ENCODE peak calls at places on chromosomes 4 and X, in nine cellular contexts. One of them, this sample, is unnamed.

GRCh38 chr4:119744580-119744979 is 116.0 kb upstream of the PDE5A start:
- DNase-seq in hepatocyte: no peak
- DNase-seq in RWPE1: no peak
- DNase-seq in tibial artery: no peak
- DNase-seq in AG09309: no peak
- DNase-seq in AG04449: no peak
- DNase-seq in activated CD8-positive, alpha-beta T cell treated with anti-CD3 and anti-CD28 coated beads for 36 hours: no peak
- DNase-seq in progenitor cell of endocrine pancreas: no peak
- DNase-seq in cardiac muscle cell: no peak
- DNase-seq in this sample: no peak

GRCh38 chr4:4507403-4507802 is 34.4 kb downstream of the STX18 start:
- DNase-seq in AG09309: no peak
- DNase-seq in AG04449: no peak
- DNase-seq in RWPE1: no peak
- DNase-seq in progenitor cell of endocrine pancreas: no peak
- DNase-seq in activated CD8-positive, alpha-beta T cell treated with anti-CD3 and anti-CD28 coated beads for 36 hours: no peak
- DNase-seq in hepatocyte: no peak
- DNase-seq in cardiac muscle cell: no peak
- DNase-seq in tibial artery: no peak
- DNase-seq in this sample: no peak

GRCh38 chr4:76752911-76753494 is 144.9 kb downstream of the SOWAHB start:
- DNase-seq in RWPE1: peak
- DNase-seq in AG09309: peak
- DNase-seq in cardiac muscle cell: no peak
- DNase-seq in activated CD8-positive, alpha-beta T cell treated with anti-CD3 and anti-CD28 coated beads for 36 hours: no peak
- DNase-seq in AG04449: peak
- DNase-seq in hepatocyte: peak
- DNase-seq in progenitor cell of endocrine pancreas: no peak
- DNase-seq in tibial artery: peak
- DNase-seq in this sample: no peak

GRCh38 chr4:7434766-7435150 is at the start of gene PSAPL1:
- DNase-seq in activated CD8-positive, alpha-beta T cell treated with anti-CD3 and anti-CD28 coated beads for 36 hours: peak
- DNase-seq in AG04449: no peak
- DNase-seq in AG09309: no peak
- DNase-seq in hepatocyte: peak
- DNase-seq in cardiac muscle cell: peak
- DNase-seq in RWPE1: peak
- DNase-seq in tibial artery: no peak
- DNase-seq in progenitor cell of endocrine pancreas: no peak
- DNase-seq in this sample: no peak

GRCh38 chr4:23648846-23649596 is 240.8 kb downstream of the PPARGC1A start:
- DNase-seq in RWPE1: no peak
- DNase-seq in AG04449: no peak
- DNase-seq in AG09309: no peak
- DNase-seq in cardiac muscle cell: no peak
- DNase-seq in hepatocyte: no peak
- DNase-seq in tibial artery: no peak
- DNase-seq in progenitor cell of endocrine pancreas: no peak
- DNase-seq in activated CD8-positive, alpha-beta T cell treated with anti-CD3 and anti-CD28 coated beads for 36 hours: no peak
- DNase-seq in this sample: no peak

GRCh38 chr4:35538807-35539206 is 705.5 kb downstream of the ARAP2 start:
- DNase-seq in cardiac muscle cell: no peak
- DNase-seq in activated CD8-positive, alpha-beta T cell treated with anti-CD3 and anti-CD28 coated beads for 36 hours: no peak
- DNase-seq in RWPE1: no peak
- DNase-seq in hepatocyte: no peak
- DNase-seq in progenitor cell of endocrine pancreas: no peak
- DNase-seq in tibial artery: no peak
- DNase-seq in AG04449: no peak
- DNase-seq in AG09309: no peak
- DNase-seq in this sample: no peak

GRCh38 chr4:41967392-41967791 is 14.2 kb upstream of the DCAF4L1 start:
- DNase-seq in activated CD8-positive, alpha-beta T cell treated with anti-CD3 and anti-CD28 coated beads for 36 hours: no peak
- DNase-seq in cardiac muscle cell: no peak
- DNase-seq in hepatocyte: no peak
- DNase-seq in progenitor cell of endocrine pancreas: no peak
- DNase-seq in RWPE1: no peak
- DNase-seq in AG09309: no peak
- DNase-seq in AG04449: no peak
- DNase-seq in tibial artery: no peak
- DNase-seq in this sample: no peak

GRCh38 chr4:52728877-52729276 is 22.3 kb downstream of the ERVMER34-1 start:
- DNase-seq in cardiac muscle cell: no peak
- DNase-seq in AG04449: no peak
- DNase-seq in AG09309: no peak
- DNase-seq in tibial artery: no peak
- DNase-seq in hepatocyte: no peak
- DNase-seq in progenitor cell of endocrine pancreas: no peak
- DNase-seq in RWPE1: no peak
- DNase-seq in activated CD8-positive, alpha-beta T cell treated with anti-CD3 and anti-CD28 coated beads for 36 hours: no peak
- DNase-seq in this sample: no peak

GRCh38 chrX:153993079-153993478 is 20.5 kb downstream of the TMEM187 start:
- DNase-seq in hepatocyte: no peak
- DNase-seq in cardiac muscle cell: no peak
- DNase-seq in RWPE1: no peak
- DNase-seq in activated CD8-positive, alpha-beta T cell treated with anti-CD3 and anti-CD28 coated beads for 36 hours: no peak
- DNase-seq in progenitor cell of endocrine pancreas: no peak
- DNase-seq in AG04449: no peak
- DNase-seq in tibial artery: no peak
- DNase-seq in AG09309: no peak
- DNase-seq in this sample: no peak

GRCh38 chr4:38209654-38210053 is 249.5 kb downstream of the PTTG2 start:
- DNase-seq in tibial artery: no peak
- DNase-seq in progenitor cell of endocrine pancreas: no peak
- DNase-seq in RWPE1: no peak
- DNase-seq in hepatocyte: no peak
- DNase-seq in AG04449: no peak
- DNase-seq in cardiac muscle cell: no peak
- DNase-seq in AG09309: no peak
- DNase-seq in activated CD8-positive, alpha-beta T cell treated with anti-CD3 and anti-CD28 coated beads for 36 hours: no peak
- DNase-seq in this sample: no peak

GRCh38 chr4:25743971-25744370 is 88.3 kb downstream of the SLC34A2 start:
- DNase-seq in activated CD8-positive, alpha-beta T cell treated with anti-CD3 and anti-CD28 coated beads for 36 hours: no peak
- DNase-seq in AG09309: no peak
- DNase-seq in tibial artery: no peak
- DNase-seq in AG04449: no peak
- DNase-seq in hepatocyte: no peak
- DNase-seq in cardiac muscle cell: no peak
- DNase-seq in RWPE1: no peak
- DNase-seq in progenitor cell of endocrine pancreas: no peak
- DNase-seq in this sample: no peak

GRCh38 chrX:73563740-73564073 is 710 bp downstream of the CHIC1 start:
- DNase-seq in AG04449: no peak
- DNase-seq in AG09309: no peak
- DNase-seq in RWPE1: no peak
- DNase-seq in progenitor cell of endocrine pancreas: no peak
- DNase-seq in tibial artery: no peak
- DNase-seq in cardiac muscle cell: no peak
- DNase-seq in activated CD8-positive, alpha-beta T cell treated with anti-CD3 and anti-CD28 coated beads for 36 hours: no peak
- DNase-seq in hepatocyte: no peak
- DNase-seq in this sample: no peak

GRCh38 chr4:86991998-86992397 is 57.2 kb downstream of the AFF1 start:
- DNase-seq in tibial artery: no peak
- DNase-seq in progenitor cell of endocrine pancreas: no peak
- DNase-seq in RWPE1: no peak
- DNase-seq in cardiac muscle cell: no peak
- DNase-seq in AG09309: no peak
- DNase-seq in hepatocyte: no peak
- DNase-seq in activated CD8-positive, alpha-beta T cell treated with anti-CD3 and anti-CD28 coated beads for 36 hours: no peak
- DNase-seq in AG04449: no peak
- DNase-seq in this sample: no peak

GRCh38 chr4:37389967-37390580 is 145.5 kb downstream of the NWD2 start:
- DNase-seq in AG04449: no peak
- DNase-seq in cardiac muscle cell: peak
- DNase-seq in activated CD8-positive, alpha-beta T cell treated with anti-CD3 and anti-CD28 coated beads for 36 hours: peak
- DNase-seq in hepatocyte: peak
- DNase-seq in tibial artery: no peak
- DNase-seq in RWPE1: peak
- DNase-seq in AG09309: peak
- DNase-seq in progenitor cell of endocrine pancreas: no peak
- DNase-seq in this sample: peak

GRCh38 chrX:102768984-102769761 is 48.6 kb downstream of the GPRASP3 start:
- DNase-seq in RWPE1: peak
- DNase-seq in hepatocyte: peak
- DNase-seq in tibial artery: peak
- DNase-seq in AG09309: peak
- DNase-seq in progenitor cell of endocrine pancreas: peak
- DNase-seq in activated CD8-positive, alpha-beta T cell treated with anti-CD3 and anti-CD28 coated beads for 36 hours: peak
- DNase-seq in cardiac muscle cell: peak
- DNase-seq in AG04449: no peak
- DNase-seq in this sample: peak

GRCh38 chr4:154559931-154560801 is 2.6 kb upstream of the FGB start:
- DNase-seq in tibial artery: no peak
- DNase-seq in cardiac muscle cell: no peak
- DNase-seq in progenitor cell of endocrine pancreas: no peak
- DNase-seq in AG04449: no peak
- DNase-seq in AG09309: no peak
- DNase-seq in hepatocyte: peak
- DNase-seq in activated CD8-positive, alpha-beta T cell treated with anti-CD3 and anti-CD28 coated beads for 36 hours: no peak
- DNase-seq in RWPE1: no peak
- DNase-seq in this sample: no peak

GRCh38 chr4:105145059-105145912 is 1.4 kb upstream of the TET2 start:
- DNase-seq in tibial artery: no peak
- DNase-seq in RWPE1: peak
- DNase-seq in AG04449: no peak
- DNase-seq in activated CD8-positive, alpha-beta T cell treated with anti-CD3 and anti-CD28 coated beads for 36 hours: no peak
- DNase-seq in hepatocyte: peak
- DNase-seq in progenitor cell of endocrine pancreas: no peak
- DNase-seq in AG09309: no peak
- DNase-seq in cardiac muscle cell: peak
- DNase-seq in this sample: peak

GRCh38 chr4:20383969-20384368 is 132.3 kb downstream of the SLIT2 start:
- DNase-seq in tibial artery: no peak
- DNase-seq in hepatocyte: no peak
- DNase-seq in AG04449: no peak
- DNase-seq in activated CD8-positive, alpha-beta T cell treated with anti-CD3 and anti-CD28 coated beads for 36 hours: no peak
- DNase-seq in RWPE1: no peak
- DNase-seq in progenitor cell of endocrine pancreas: no peak
- DNase-seq in AG09309: no peak
- DNase-seq in cardiac muscle cell: no peak
- DNase-seq in this sample: no peak

GRCh38 chrX:7088968-7089615 is 58.4 kb upstream of the STS start:
- DNase-seq in cardiac muscle cell: peak
- DNase-seq in RWPE1: no peak
- DNase-seq in AG04449: no peak
- DNase-seq in hepatocyte: peak
- DNase-seq in progenitor cell of endocrine pancreas: peak
- DNase-seq in tibial artery: no peak
- DNase-seq in AG09309: no peak
- DNase-seq in activated CD8-positive, alpha-beta T cell treated with anti-CD3 and anti-CD28 coated beads for 36 hours: peak
- DNase-seq in this sample: peak

GRCh38 chr4:166458756-166459155 is 585.7 kb downstream of the TLL1 start:
- DNase-seq in RWPE1: no peak
- DNase-seq in AG04449: no peak
- DNase-seq in progenitor cell of endocrine pancreas: no peak
- DNase-seq in cardiac muscle cell: no peak
- DNase-seq in activated CD8-positive, alpha-beta T cell treated with anti-CD3 and anti-CD28 coated beads for 36 hours: no peak
- DNase-seq in AG09309: no peak
- DNase-seq in tibial artery: no peak
- DNase-seq in hepatocyte: no peak
- DNase-seq in this sample: no peak

GRCh38 chr4:169582203-169582602 is 30.2 kb downstream of the NEK1 start:
- DNase-seq in hepatocyte: no peak
- DNase-seq in tibial artery: no peak
- DNase-seq in cardiac muscle cell: no peak
- DNase-seq in AG04449: no peak
- DNase-seq in progenitor cell of endocrine pancreas: no peak
- DNase-seq in activated CD8-positive, alpha-beta T cell treated with anti-CD3 and anti-CD28 coated beads for 36 hours: no peak
- DNase-seq in RWPE1: no peak
- DNase-seq in AG09309: no peak
- DNase-seq in this sample: no peak
- TF ChIP-seq CTCF in hepatocyte: no peak
- TF ChIP-seq CTCF in tibial artery: no peak
- TF ChIP-seq CTCF in cardiac muscle cell: no peak
- TF ChIP-seq CTCF in AG04449: no peak
- TF ChIP-seq CTCF in progenitor cell of endocrine pancreas: no peak
- TF ChIP-seq CTCF in activated CD8-positive, alpha-beta T cell treated with anti-CD3 and anti-CD28 coated beads for 36 hours: no peak
- TF ChIP-seq CTCF in RWPE1: no peak
- TF ChIP-seq CTCF in AG09309: no peak
- TF ChIP-seq CTCF in this sample: peak

DNA sequence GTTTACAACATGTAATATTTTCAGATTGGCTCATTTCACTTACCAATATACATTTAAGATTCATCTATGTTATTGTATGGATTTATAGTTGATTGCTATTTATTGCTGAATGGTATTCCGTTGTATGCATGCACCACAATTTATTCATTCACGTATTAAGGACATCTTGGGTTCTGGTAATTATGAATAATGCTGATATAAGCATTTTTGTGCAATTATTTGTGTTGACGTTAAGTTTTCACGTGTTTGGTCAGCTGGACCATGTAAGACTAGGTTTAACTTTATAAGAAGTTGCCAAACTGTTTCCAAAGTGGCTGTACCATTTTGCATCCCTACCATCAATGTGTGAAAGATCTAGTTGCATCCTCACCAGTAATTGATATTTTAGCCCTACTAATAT is 35.1 kb downstream of the MAGEB10 start:
- DNase-seq in AG09309: no peak
- DNase-seq in RWPE1: no peak
- DNase-seq in progenitor cell of endocrine pancreas: no peak
- DNase-seq in hepatocyte: no peak
- DNase-seq in activated CD8-positive, alpha-beta T cell treated with anti-CD3 and anti-CD28 coated beads for 36 hours: no peak
- DNase-seq in tibial artery: no peak
- DNase-seq in AG04449: no peak
- DNase-seq in cardiac muscle cell: no peak
- DNase-seq in this sample: no peak
- TF ChIP-seq CTCF in AG09309: no peak
- TF ChIP-seq CTCF in RWPE1: no peak
- TF ChIP-seq CTCF in progenitor cell of endocrine pancreas: no peak
- TF ChIP-seq CTCF in hepatocyte: no peak
- TF ChIP-seq CTCF in activated CD8-positive, alpha-beta T cell treated with anti-CD3 and anti-CD28 coated beads for 36 hours: no peak
- TF ChIP-seq CTCF in tibial artery: no peak
- TF ChIP-seq CTCF in AG04449: no peak
- TF ChIP-seq CTCF in cardiac muscle cell: no peak
- TF ChIP-seq CTCF in this sample: no peak

DNA sequence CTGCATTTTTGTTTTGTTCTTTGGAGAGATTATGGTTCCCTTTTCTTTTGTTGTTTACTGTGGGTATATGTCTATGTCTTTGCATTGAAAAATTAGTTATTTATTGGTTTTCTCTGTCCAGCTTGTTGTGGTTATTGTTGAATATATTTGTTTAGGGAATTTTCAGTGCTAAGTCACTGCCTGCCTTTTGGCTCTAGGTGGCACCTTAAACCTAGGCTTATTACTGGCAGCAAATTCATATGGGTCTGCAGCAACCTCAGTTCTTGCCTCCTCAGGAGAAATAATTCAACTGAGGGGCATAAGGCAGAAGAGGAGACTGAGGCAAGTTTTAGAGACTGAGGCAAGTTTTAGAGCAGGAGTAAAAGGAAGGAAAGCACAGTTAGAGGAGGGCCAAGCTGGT is 1157.3 kb upstream of the AGA start:
- DNase-seq in tibial artery: no peak
- DNase-seq in activated CD8-positive, alpha-beta T cell treated with anti-CD3 and anti-CD28 coated beads for 36 hours: no peak
- DNase-seq in progenitor cell of endocrine pancreas: no peak
- DNase-seq in hepatocyte: no peak
- DNase-seq in AG09309: no peak
- DNase-seq in AG04449: no peak
- DNase-seq in cardiac muscle cell: peak
- DNase-seq in RWPE1: no peak
- DNase-seq in this sample: no peak
- TF ChIP-seq CTCF in tibial artery: no peak
- TF ChIP-seq CTCF in activated CD8-positive, alpha-beta T cell treated with anti-CD3 and anti-CD28 coated beads for 36 hours: no peak
- TF ChIP-seq CTCF in progenitor cell of endocrine pancreas: peak
- TF ChIP-seq CTCF in hepatocyte: peak
- TF ChIP-seq CTCF in AG09309: no peak
- TF ChIP-seq CTCF in AG04449: no peak
- TF ChIP-seq CTCF in cardiac muscle cell: no peak
- TF ChIP-seq CTCF in RWPE1: peak
- TF ChIP-seq CTCF in this sample: no peak

GRCh38 chr4:107760281-107760947 is 40.4 kb upstream of the PAPSS1 start:
- DNase-seq in hepatocyte: peak
- DNase-seq in AG04449: no peak
- DNase-seq in AG09309: no peak
- DNase-seq in activated CD8-positive, alpha-beta T cell treated with anti-CD3 and anti-CD28 coated beads for 36 hours: no peak
- DNase-seq in progenitor cell of endocrine pancreas: no peak
- DNase-seq in cardiac muscle cell: peak
- DNase-seq in RWPE1: peak
- DNase-seq in tibial artery: no peak
- DNase-seq in this sample: no peak
- TF ChIP-seq CTCF in hepatocyte: peak
- TF ChIP-seq CTCF in AG04449: no peak
- TF ChIP-seq CTCF in AG09309: peak
- TF ChIP-seq CTCF in activated CD8-positive, alpha-beta T cell treated with anti-CD3 and anti-CD28 coated beads for 36 hours: no peak
- TF ChIP-seq CTCF in progenitor cell of endocrine pancreas: peak
- TF ChIP-seq CTCF in cardiac muscle cell: peak
- TF ChIP-seq CTCF in RWPE1: peak
- TF ChIP-seq CTCF in tibial artery: peak
- TF ChIP-seq CTCF in this sample: no peak